ENCODE peak calls at places on chromosomes 13 and 19, in seven cellular contexts. One of them, this sample, is unnamed.

GRCh38 chr13:112991611-112992010 is 22.6 kb downstream of the MCF2L start:
- DNase-seq in activated CD8-positive, alpha-beta T cell treated with anti-CD3 and anti-CD28 coated beads for 36 hours: no peak
- DNase-seq in HT1080: no peak
- DNase-seq in endothelial cell: no peak
- DNase-seq in DMS53: peak
- DNase-seq in thoracic aorta: no peak
- DNase-seq in ureter: no peak
- DNase-seq in this sample: no peak

GRCh38 chr13:23790591-23791170 is 98.5 kb downstream of the MIPEP start:
- DNase-seq in thoracic aorta: no peak
- DNase-seq in DMS53: no peak
- DNase-seq in HT1080: peak
- DNase-seq in activated CD8-positive, alpha-beta T cell treated with anti-CD3 and anti-CD28 coated beads for 36 hours: no peak
- DNase-seq in ureter: no peak
- DNase-seq in endothelial cell: no peak
- DNase-seq in this sample: no peak

GRCh38 chr19:3343619-3344502 is 22.5 kb upstream of the NFIC start:
- DNase-seq in activated CD8-positive, alpha-beta T cell treated with anti-CD3 and anti-CD28 coated beads for 36 hours: peak
- DNase-seq in endothelial cell: no peak
- DNase-seq in thoracic aorta: peak
- DNase-seq in DMS53: peak
- DNase-seq in HT1080: peak
- DNase-seq in ureter: peak
- DNase-seq in this sample: peak

GRCh38 chr13:80469841-80470378 is 129.0 kb upstream of the SPRY2 start:
- DNase-seq in HT1080: peak
- DNase-seq in DMS53: peak
- DNase-seq in activated CD8-positive, alpha-beta T cell treated with anti-CD3 and anti-CD28 coated beads for 36 hours: no peak
- DNase-seq in thoracic aorta: peak
- DNase-seq in ureter: no peak
- DNase-seq in endothelial cell: no peak
- DNase-seq in this sample: no peak

GRCh38 chr19:5225486-5226345 is 114.9 kb downstream of the PTPRS start:
- DNase-seq in DMS53: no peak
- DNase-seq in ureter: no peak
- DNase-seq in endothelial cell: peak
- DNase-seq in activated CD8-positive, alpha-beta T cell treated with anti-CD3 and anti-CD28 coated beads for 36 hours: peak
- DNase-seq in thoracic aorta: no peak
- DNase-seq in HT1080: no peak
- DNase-seq in this sample: no peak

GRCh38 chr13:102693781-102694180 is 1.1 kb downstream of the METTL21C start:
- DNase-seq in HT1080: no peak
- DNase-seq in endothelial cell: no peak
- DNase-seq in ureter: no peak
- DNase-seq in thoracic aorta: no peak
- DNase-seq in DMS53: no peak
- DNase-seq in activated CD8-positive, alpha-beta T cell treated with anti-CD3 and anti-CD28 coated beads for 36 hours: no peak
- DNase-seq in this sample: no peak

GRCh38 chr19:53183146-53183545 is 10.0 kb downstream of the ZNF665 start:
- DNase-seq in activated CD8-positive, alpha-beta T cell treated with anti-CD3 and anti-CD28 coated beads for 36 hours: no peak
- DNase-seq in thoracic aorta: no peak
- DNase-seq in HT1080: no peak
- DNase-seq in endothelial cell: no peak
- DNase-seq in ureter: no peak
- DNase-seq in DMS53: no peak
- DNase-seq in this sample: no peak

GRCh38 chr19:5434970-5435641 is 20.1 kb upstream of the ZNRF4 start:
- DNase-seq in HT1080: peak
- DNase-seq in thoracic aorta: no peak
- DNase-seq in endothelial cell: no peak
- DNase-seq in DMS53: no peak
- DNase-seq in ureter: no peak
- DNase-seq in activated CD8-positive, alpha-beta T cell treated with anti-CD3 and anti-CD28 coated beads for 36 hours: peak
- DNase-seq in this sample: no peak

GRCh38 chr13:112213467-112214245 is 146.7 kb downstream of the SOX1 start:
- DNase-seq in DMS53: peak
- DNase-seq in HT1080: no peak
- DNase-seq in activated CD8-positive, alpha-beta T cell treated with anti-CD3 and anti-CD28 coated beads for 36 hours: no peak
- DNase-seq in ureter: no peak
- DNase-seq in thoracic aorta: no peak
- DNase-seq in endothelial cell: no peak
- DNase-seq in this sample: no peak

GRCh38 chr13:112713517-112714253 is 23.8 kb downstream of the ATP11A start:
- DNase-seq in DMS53: no peak
- DNase-seq in ureter: no peak
- DNase-seq in endothelial cell: no peak
- DNase-seq in thoracic aorta: no peak
- DNase-seq in HT1080: no peak
- DNase-seq in activated CD8-positive, alpha-beta T cell treated with anti-CD3 and anti-CD28 coated beads for 36 hours: no peak
- DNase-seq in this sample: no peak

GRCh38 chr13:65314008-65314407 is 1916.1 kb downstream of the PCDH9 start:
- DNase-seq in HT1080: no peak
- DNase-seq in ureter: no peak
- DNase-seq in thoracic aorta: no peak
- DNase-seq in activated CD8-positive, alpha-beta T cell treated with anti-CD3 and anti-CD28 coated beads for 36 hours: no peak
- DNase-seq in DMS53: no peak
- DNase-seq in endothelial cell: no peak
- DNase-seq in this sample: no peak

GRCh38 chr13:46903748-46904147 is 6.9 kb upstream of the HTR2A start:
- DNase-seq in thoracic aorta: no peak
- DNase-seq in DMS53: no peak
- DNase-seq in endothelial cell: no peak
- DNase-seq in activated CD8-positive, alpha-beta T cell treated with anti-CD3 and anti-CD28 coated beads for 36 hours: no peak
- DNase-seq in HT1080: peak
- DNase-seq in ureter: no peak
- DNase-seq in this sample: no peak

GRCh38 chr19:16160943-16161560 is 12.3 kb downstream of the CIB3 start:
- DNase-seq in endothelial cell: no peak
- DNase-seq in ureter: no peak
- DNase-seq in DMS53: peak
- DNase-seq in thoracic aorta: no peak
- DNase-seq in activated CD8-positive, alpha-beta T cell treated with anti-CD3 and anti-CD28 coated beads for 36 hours: peak
- DNase-seq in HT1080: peak
- DNase-seq in this sample: no peak

GRCh38 chr13:60646600-60646999 is 249.6 kb downstream of the TDRD3 start:
- DNase-seq in ureter: no peak
- DNase-seq in thoracic aorta: no peak
- DNase-seq in endothelial cell: no peak
- DNase-seq in activated CD8-positive, alpha-beta T cell treated with anti-CD3 and anti-CD28 coated beads for 36 hours: no peak
- DNase-seq in HT1080: no peak
- DNase-seq in DMS53: no peak
- DNase-seq in this sample: no peak

GRCh38 chr13:100508996-100509395 is 79.6 kb downstream of the GGACT start:
- DNase-seq in DMS53: no peak
- DNase-seq in endothelial cell: no peak
- DNase-seq in ureter: no peak
- DNase-seq in HT1080: no peak
- DNase-seq in activated CD8-positive, alpha-beta T cell treated with anti-CD3 and anti-CD28 coated beads for 36 hours: no peak
- DNase-seq in thoracic aorta: no peak
- DNase-seq in this sample: no peak

GRCh38 chr13:98657506-98658085 is 80.7 kb upstream of the STK24 start:
- DNase-seq in HT1080: no peak
- DNase-seq in DMS53: no peak
- DNase-seq in thoracic aorta: no peak
- DNase-seq in endothelial cell: no peak
- DNase-seq in ureter: no peak
- DNase-seq in activated CD8-positive, alpha-beta T cell treated with anti-CD3 and anti-CD28 coated beads for 36 hours: no peak
- DNase-seq in this sample: no peak

GRCh38 chr19:43774103-43774939 is 6.5 kb downstream of the KCNN4 start:
- DNase-seq in thoracic aorta: no peak
- DNase-seq in activated CD8-positive, alpha-beta T cell treated with anti-CD3 and anti-CD28 coated beads for 36 hours: no peak
- DNase-seq in DMS53: peak
- DNase-seq in HT1080: no peak
- DNase-seq in ureter: no peak
- DNase-seq in endothelial cell: peak
- DNase-seq in this sample: no peak

GRCh38 chr13:54949735-54950134 is 1921.1 kb downstream of the OLFM4 start:
- DNase-seq in endothelial cell: no peak
- DNase-seq in DMS53: peak
- DNase-seq in ureter: no peak
- DNase-seq in HT1080: peak
- DNase-seq in activated CD8-positive, alpha-beta T cell treated with anti-CD3 and anti-CD28 coated beads for 36 hours: no peak
- DNase-seq in thoracic aorta: no peak
- DNase-seq in this sample: no peak

GRCh38 chr13:109737606-109738005 is 48.8 kb downstream of the IRS2 start:
- DNase-seq in thoracic aorta: no peak
- DNase-seq in DMS53: peak
- DNase-seq in ureter: no peak
- DNase-seq in activated CD8-positive, alpha-beta T cell treated with anti-CD3 and anti-CD28 coated beads for 36 hours: peak
- DNase-seq in endothelial cell: no peak
- DNase-seq in HT1080: no peak
- DNase-seq in this sample: no peak

GRCh38 chr19:50333737-50334617 is 4.8 kb upstream of the KCNC3 start:
- DNase-seq in HT1080: no peak
- DNase-seq in endothelial cell: no peak
- DNase-seq in ureter: peak
- DNase-seq in DMS53: peak
- DNase-seq in activated CD8-positive, alpha-beta T cell treated with anti-CD3 and anti-CD28 coated beads for 36 hours: no peak
- DNase-seq in thoracic aorta: no peak
- DNase-seq in this sample: no peak

GRCh38 chr13:34657716-34658115 is 284.4 kb upstream of the NBEA start:
- DNase-seq in endothelial cell: no peak
- DNase-seq in HT1080: peak
- DNase-seq in activated CD8-positive, alpha-beta T cell treated with anti-CD3 and anti-CD28 coated beads for 36 hours: no peak
- DNase-seq in thoracic aorta: no peak
- DNase-seq in ureter: no peak
- DNase-seq in DMS53: no peak
- DNase-seq in this sample: no peak

GRCh38 chr13:71621152-71622124 is 245.6 kb downstream of the DACH1 start:
- DNase-seq in HT1080: no peak
- DNase-seq in DMS53: peak
- DNase-seq in endothelial cell: no peak
- DNase-seq in ureter: no peak
- DNase-seq in thoracic aorta: no peak
- DNase-seq in activated CD8-positive, alpha-beta T cell treated with anti-CD3 and anti-CD28 coated beads for 36 hours: no peak
- DNase-seq in this sample: no peak

GRCh38 chr13:81872581-81872980 is 1531.7 kb upstream of the SPRY2 start:
- DNase-seq in HT1080: peak
- DNase-seq in DMS53: peak
- DNase-seq in activated CD8-positive, alpha-beta T cell treated with anti-CD3 and anti-CD28 coated beads for 36 hours: no peak
- DNase-seq in ureter: no peak
- DNase-seq in endothelial cell: peak
- DNase-seq in thoracic aorta: no peak
- DNase-seq in this sample: no peak